ENCODE peak calls at places on chromosome X, in five cellular contexts. One of them, this sample, is unnamed.

GRCh38 chrX:85114776-85115175 is 111.1 kb downstream of the APOOL start:
- DNase-seq in uterus: no peak
- DNase-seq in osteoblast: no peak
- DNase-seq in Peyer's patch: no peak
- DNase-seq in tibial artery: no peak
- DNase-seq in this sample: no peak

GRCh38 chrX:18828832-18829404 is 121.5 kb downstream of the PPEF1 start:
- DNase-seq in uterus: no peak
- DNase-seq in osteoblast: no peak
- DNase-seq in Peyer's patch: no peak
- DNase-seq in tibial artery: no peak
- DNase-seq in this sample: no peak

GRCh38 chrX:68490644-68491043 is 8.2 kb upstream of the YIPF6 start:
- DNase-seq in uterus: no peak
- DNase-seq in osteoblast: peak; percentile 74
- DNase-seq in Peyer's patch: no peak
- DNase-seq in tibial artery: no peak
- DNase-seq in this sample: peak; percentile 8

GRCh38 chrX:118251251-118251650 is 94.7 kb upstream of the WDR44 start:
- DNase-seq in uterus: no peak
- DNase-seq in osteoblast: no peak
- DNase-seq in Peyer's patch: no peak
- DNase-seq in tibial artery: no peak
- DNase-seq in this sample: peak; percentile 27

GRCh38 chrX:95318882-95319281 is 1365.8 kb upstream of the DIAPH2 start:
- DNase-seq in uterus: no peak
- DNase-seq in osteoblast: peak; percentile 50
- DNase-seq in Peyer's patch: no peak
- DNase-seq in tibial artery: no peak
- DNase-seq in this sample: peak; percentile 36

GRCh38 chrX:53247928-53248327 is 22.9 kb upstream of the KDM5C start:
- DNase-seq in uterus: no peak
- DNase-seq in osteoblast: no peak
- DNase-seq in Peyer's patch: no peak
- DNase-seq in tibial artery: no peak
- DNase-seq in this sample: no peak

GRCh38 chrX:16750136-16750535 is 30.7 kb downstream of the SYAP1 start:
- DNase-seq in uterus: no peak
- DNase-seq in osteoblast: no peak
- DNase-seq in Peyer's patch: no peak
- DNase-seq in tibial artery: no peak
- DNase-seq in this sample: no peak

GRCh38 chrX:46574941-46575381 is 1.4 kb downstream of the CHST7 start:
- DNase-seq in uterus: no peak
- DNase-seq in osteoblast: peak; percentile 34
- DNase-seq in Peyer's patch: no peak
- DNase-seq in tibial artery: no peak
- DNase-seq in this sample: peak; percentile 50

GRCh38 chrX:133983974-133984578 is 1.3 kb downstream of the GPC3 start:
- DNase-seq in uterus: no peak
- DNase-seq in osteoblast: no peak
- DNase-seq in Peyer's patch: no peak
- DNase-seq in tibial artery: no peak
- DNase-seq in this sample: no peak

GRCh38 chrX:20547649-20548051 is 280.9 kb upstream of the RPS6KA3 start:
- DNase-seq in uterus: peak; percentile 37
- DNase-seq in osteoblast: peak; percentile 1
- DNase-seq in Peyer's patch: peak; percentile 64
- DNase-seq in tibial artery: peak; percentile 79
- DNase-seq in this sample: peak; percentile 58

GRCh38 chrX:96372313-96373046 is 312.2 kb upstream of the DIAPH2 start:
- DNase-seq in uterus: no peak
- DNase-seq in osteoblast: peak; percentile 42
- DNase-seq in Peyer's patch: no peak
- DNase-seq in tibial artery: no peak
- DNase-seq in this sample: peak; percentile 70

DNA sequence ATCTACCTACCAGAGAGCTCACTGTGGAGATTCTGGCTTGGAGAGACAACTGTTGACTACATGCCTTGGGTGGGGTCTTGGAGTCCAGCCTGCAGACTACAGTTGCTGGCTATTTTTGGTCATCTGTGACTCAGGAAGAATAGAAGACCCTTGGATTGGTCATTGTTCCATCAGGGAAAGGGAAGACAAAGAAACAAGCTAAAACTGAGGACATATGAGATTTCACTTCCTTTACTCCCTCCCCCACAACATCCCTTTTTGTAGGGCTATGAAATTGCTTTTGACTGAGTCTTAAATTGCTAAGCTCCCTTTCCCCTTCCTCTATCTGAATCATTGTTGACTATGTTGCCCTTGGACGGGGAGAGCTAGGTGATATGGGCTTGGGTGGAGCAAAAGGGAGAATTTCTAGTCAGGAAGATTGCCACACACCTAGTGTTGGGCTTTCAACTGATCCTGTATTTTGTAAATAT is 11.7 kb downstream of the MSN start:
- DNase-seq in uterus: no peak
- DNase-seq in osteoblast: no peak
- DNase-seq in Peyer's patch: no peak
- DNase-seq in tibial artery: no peak
- DNase-seq in this sample: no peak
- H3K36me3 ChIP-seq in uterus: no peaks in the 10 kb centered on the region
- H3K36me3 ChIP-seq in osteoblast: no peaks in the 10 kb centered on the region
- H3K36me3 ChIP-seq in Peyer's patch: no peaks in the 10 kb centered on the region
- H3K36me3 ChIP-seq in tibial artery: no peaks in the 10 kb centered on the region
- H3K36me3 ChIP-seq in this sample: no peaks in the 10 kb centered on the region

DNA sequence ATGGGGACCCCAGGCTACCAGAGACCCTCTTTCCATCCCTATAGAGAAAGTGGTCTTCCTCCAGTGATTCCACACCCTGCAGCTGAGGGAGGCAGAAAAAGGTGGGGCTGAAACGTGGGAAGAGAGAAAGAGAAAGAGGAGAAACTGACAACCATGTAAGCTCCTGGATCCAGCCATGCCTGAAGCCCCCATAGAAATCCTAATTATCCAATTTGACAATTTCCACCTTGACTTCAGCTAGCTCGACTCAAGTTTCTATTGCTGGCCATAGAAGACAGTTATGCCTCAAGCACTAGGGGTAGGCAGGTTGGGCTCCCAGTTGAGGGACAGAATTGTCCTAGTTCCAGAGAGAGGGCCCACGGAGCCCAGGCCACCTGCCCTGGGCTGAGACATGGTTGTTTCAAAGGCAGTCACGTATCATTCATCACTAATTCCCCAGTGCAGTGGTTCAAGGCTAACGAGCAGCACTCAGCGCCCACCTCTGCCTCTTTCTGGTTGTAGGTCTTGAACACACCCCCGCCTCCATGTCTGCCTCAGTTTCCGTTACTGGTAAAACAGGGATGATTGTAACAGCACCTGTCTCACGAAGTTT is 39.8 kb upstream of the ASMTL start:
- DNase-seq in uterus: no peak
- DNase-seq in osteoblast: no peak
- DNase-seq in Peyer's patch: peak; percentile 32
- DNase-seq in tibial artery: no peak
- DNase-seq in this sample: no peak
- H3K4me1 ChIP-seq in uterus: no peaks in the 10 kb centered on the region
- H3K4me1 ChIP-seq in osteoblast: no peaks in the 10 kb centered on the region
- H3K4me1 ChIP-seq in Peyer's patch: no peaks in the 10 kb centered on the region
- H3K4me1 ChIP-seq in tibial artery: peaks cover 8% of the 10 kb centered on the region
- H3K4me1 ChIP-seq in this sample: no peaks in the 10 kb centered on the region

DNA sequence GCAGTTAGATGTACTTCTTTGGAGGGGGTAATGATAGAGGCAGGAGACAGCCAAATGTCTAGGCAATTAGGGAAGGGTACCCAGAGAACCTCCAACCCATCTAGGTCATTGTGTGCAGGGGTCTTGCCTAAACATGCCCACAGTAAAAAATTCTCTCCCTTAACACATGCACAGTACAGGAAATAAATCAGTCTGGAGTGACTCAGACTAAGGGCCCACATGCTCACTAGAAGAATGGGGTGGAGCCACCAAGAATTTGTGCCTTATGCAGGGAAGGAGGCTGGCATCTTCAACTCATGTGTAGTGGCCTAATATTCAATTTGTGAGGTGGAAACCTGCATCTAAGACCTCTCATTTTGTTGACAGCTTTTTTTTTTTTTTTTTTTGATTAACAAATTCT is 945.3 kb upstream of the GRIA3 start:
- DNase-seq in uterus: no peak
- DNase-seq in osteoblast: no peak
- DNase-seq in Peyer's patch: no peak
- DNase-seq in tibial artery: no peak
- DNase-seq in this sample: no peak
- H3K36me3 ChIP-seq in uterus: no peaks in the 10 kb centered on the region
- H3K36me3 ChIP-seq in osteoblast: no peaks in the 10 kb centered on the region
- H3K36me3 ChIP-seq in Peyer's patch: no peaks in the 10 kb centered on the region
- H3K36me3 ChIP-seq in tibial artery: no peaks in the 10 kb centered on the region
- H3K36me3 ChIP-seq in this sample: no peaks in the 10 kb centered on the region

DNA sequence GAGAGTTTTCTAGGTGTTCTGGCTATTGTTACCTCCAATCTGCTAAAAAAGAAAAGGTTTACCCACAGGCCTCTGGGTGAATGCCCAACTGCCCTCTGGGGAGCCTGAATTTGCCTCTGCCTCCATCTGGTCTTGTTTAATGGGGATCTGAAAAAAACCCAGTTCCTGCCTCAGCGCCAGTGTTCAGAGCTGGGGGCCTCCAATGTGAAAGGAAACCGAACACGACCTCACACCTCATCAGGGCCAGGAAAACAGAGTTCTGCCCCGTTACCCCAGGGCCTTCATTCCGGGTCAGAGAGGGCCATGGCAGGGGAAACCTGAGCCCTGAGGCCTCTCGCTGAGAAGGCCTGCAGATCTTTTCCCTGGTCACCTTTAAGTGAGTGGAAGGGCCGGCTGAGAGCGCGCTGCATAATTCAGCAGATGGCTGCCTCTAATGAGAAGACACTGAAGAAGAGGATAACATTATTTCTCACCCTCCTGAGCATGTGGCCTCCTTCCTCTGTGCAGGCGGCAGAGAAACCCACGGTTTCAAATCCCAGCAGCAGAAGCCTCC is 6.8 kb downstream of the SEPTIN6 start:
- DNase-seq in uterus: no peak
- DNase-seq in osteoblast: no peak
- DNase-seq in Peyer's patch: peak; percentile 78
- DNase-seq in tibial artery: no peak
- DNase-seq in this sample: peak; percentile 39
- H3K4me1 ChIP-seq in uterus: no peaks in the 10 kb centered on the region
- H3K4me1 ChIP-seq in osteoblast: no peaks in the 10 kb centered on the region
- H3K4me1 ChIP-seq in Peyer's patch: no peaks in the 10 kb centered on the region
- H3K4me1 ChIP-seq in tibial artery: peaks cover 6% of the 10 kb centered on the region
- H3K4me1 ChIP-seq in this sample: peaks cover 17% of the 10 kb centered on the region

DNA sequence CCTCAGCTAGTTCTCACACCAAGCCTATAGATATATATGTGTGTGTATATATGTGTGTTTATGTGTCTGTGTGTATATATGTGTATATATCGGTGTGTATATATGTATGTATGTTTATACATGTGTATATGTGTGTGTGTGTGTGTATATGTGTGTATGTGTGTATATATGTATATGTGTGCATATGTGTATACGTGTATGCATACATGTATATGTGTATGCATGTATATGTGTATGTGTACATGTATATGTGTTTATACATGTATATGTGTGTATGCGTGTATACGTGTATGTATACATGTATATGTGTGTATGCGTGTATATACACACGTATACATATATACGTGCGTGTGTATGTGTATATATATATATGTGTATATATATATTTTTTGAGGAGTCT is 18.3 kb downstream of the GTPBP6 start:
- DNase-seq in uterus: no peak
- DNase-seq in osteoblast: no peak
- DNase-seq in Peyer's patch: no peak
- DNase-seq in tibial artery: no peak
- DNase-seq in this sample: no peak
- H3K36me3 ChIP-seq in uterus: no peaks in the 10 kb centered on the region
- H3K36me3 ChIP-seq in osteoblast: peaks cover 26% of the 10 kb centered on the region
- H3K36me3 ChIP-seq in Peyer's patch: peaks cover 46% of the 10 kb centered on the region
- H3K36me3 ChIP-seq in tibial artery: peaks cover 14% of the 10 kb centered on the region
- H3K36me3 ChIP-seq in this sample: peaks cover 14% of the 10 kb centered on the region

GRCh38 chrX:44435047-44435446 is 91.6 kb upstream of the EFHC2 start:
- DNase-seq in uterus: no peak
- DNase-seq in osteoblast: no peak
- DNase-seq in Peyer's patch: no peak
- DNase-seq in tibial artery: no peak
- DNase-seq in this sample: no peak

GRCh38 chrX:44431206-44431605 is 87.7 kb upstream of the EFHC2 start:
- DNase-seq in uterus: no peak
- DNase-seq in osteoblast: peak; percentile 81
- DNase-seq in Peyer's patch: no peak
- DNase-seq in tibial artery: no peak
- DNase-seq in this sample: no peak

GRCh38 chrX:44432641-44433040 is 89.2 kb upstream of the EFHC2 start:
- DNase-seq in uterus: no peak
- DNase-seq in osteoblast: no peak
- DNase-seq in Peyer's patch: no peak
- DNase-seq in tibial artery: no peak
- DNase-seq in this sample: peak; percentile 36

GRCh38 chrX:44433556-44433955 is 90.1 kb upstream of the EFHC2 start:
- DNase-seq in uterus: no peak
- DNase-seq in osteoblast: no peak
- DNase-seq in Peyer's patch: no peak
- DNase-seq in tibial artery: no peak
- DNase-seq in this sample: no peak

GRCh38 chrX:44428989-44429627 is 85.6 kb upstream of the EFHC2 start:
- DNase-seq in uterus: no peak
- DNase-seq in osteoblast: no peak
- DNase-seq in Peyer's patch: no peak
- DNase-seq in tibial artery: no peak
- DNase-seq in this sample: no peak
- H3K4me1 ChIP-seq in uterus: no peaks in the 10 kb centered on the region
- H3K4me1 ChIP-seq in osteoblast: no peaks in the 10 kb centered on the region
- H3K4me1 ChIP-seq in Peyer's patch: no peaks in the 10 kb centered on the region
- H3K4me1 ChIP-seq in tibial artery: no peaks in the 10 kb centered on the region
- H3K4me1 ChIP-seq in this sample: no peaks in the 10 kb centered on the region

GRCh38 chrX:48909703-48910102 is 1.7 kb downstream of the SLC35A2 start:
- DNase-seq in uterus: no peak
- DNase-seq in osteoblast: no peak
- DNase-seq in Peyer's patch: no peak
- DNase-seq in tibial artery: no peak
- DNase-seq in this sample: no peak

GRCh38 chrX:48908600-48908999 is 2.8 kb downstream of the SLC35A2 start:
- DNase-seq in uterus: no peak
- DNase-seq in osteoblast: peak; percentile 45
- DNase-seq in Peyer's patch: no peak
- DNase-seq in tibial artery: no peak
- DNase-seq in this sample: no peak

GRCh38 chrX:48911407-48912182 is at the start of gene SLC35A2:
- DNase-seq in uterus: peak; percentile 74
- DNase-seq in osteoblast: peak; percentile 93
- DNase-seq in Peyer's patch: peak; percentile 93
- DNase-seq in tibial artery: peak; percentile 83
- DNase-seq in this sample: peak; percentile 69

GRCh38 chrX:48913605-48914366 is 2.3 kb upstream of the SLC35A2 start:
- DNase-seq in uterus: no peak
- DNase-seq in osteoblast: peak; percentile 35
- DNase-seq in Peyer's patch: no peak
- DNase-seq in tibial artery: no peak
- DNase-seq in this sample: no peak

DNA sequence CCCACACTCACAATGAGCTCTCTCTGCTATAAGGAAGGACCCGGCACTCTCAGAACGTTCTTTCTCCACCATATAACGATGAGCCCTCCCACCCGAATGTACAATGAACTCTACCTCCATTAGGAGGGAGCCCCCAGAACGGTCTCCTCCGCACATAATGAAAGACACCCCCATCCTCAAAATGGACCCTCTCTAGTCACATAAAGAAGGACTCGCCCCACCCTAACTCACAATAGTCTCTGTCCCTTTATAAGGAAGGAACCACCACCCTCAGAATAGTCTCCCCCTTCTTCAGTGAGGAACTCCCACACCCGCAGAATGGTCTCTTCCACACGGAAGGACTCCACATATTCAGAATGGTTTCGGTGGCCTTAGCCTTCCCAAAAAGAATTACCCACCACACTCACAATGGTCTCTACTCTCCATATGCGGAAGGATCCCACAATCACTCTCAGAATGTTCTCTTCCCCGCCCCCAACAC is 480 bp downstream of the SLC35A2 start:
- DNase-seq in uterus: no peak
- DNase-seq in osteoblast: peak; percentile 66
- DNase-seq in Peyer's patch: no peak
- DNase-seq in tibial artery: no peak
- DNase-seq in this sample: no peak
- H3K36me3 ChIP-seq in uterus: no peaks in the 10 kb centered on the region
- H3K36me3 ChIP-seq in osteoblast: peaks cover 29% of the 10 kb centered on the region
- H3K36me3 ChIP-seq in Peyer's patch: peaks cover 8% of the 10 kb centered on the region
- H3K36me3 ChIP-seq in tibial artery: no peaks in the 10 kb centered on the region
- H3K36me3 ChIP-seq in this sample: peaks cover 6% of the 10 kb centered on the region